ENCODE peak calls at places on chromosomes 13 and 19, in seven cellular contexts. W, I, D, C, O, V and M are unnamed samples.

GRCh38 chr13:79631260-79631659 is 150.3 kb downstream of the NDFIP2 start:
- DNase-seq in C (no peak), V (no peak), W (no peak), O (no peak), D (no peak), I (no peak), M (no peak)

GRCh38 chr13:68190826-68191225 is 960.7 kb upstream of the PCDH9 start:
- DNase-seq in O (no peak), C (no peak), I (no peak), W (no peak), D (no peak), V (no peak), M (no peak)

GRCh38 chr19:33438016-33438671 is 64.6 kb downstream of the CEBPG start:
- DNase-seq in I (peak; percentile 89), D (no peak), W (no peak), O (no peak), V (no peak), C (no peak), M (no peak)

GRCh38 chr13:41651413-41652068 is 194.2 kb downstream of the RGCC start:
- DNase-seq in V (no peak), D (no peak), I (no peak), W (no peak), C (no peak), O (no peak), M (no peak)

GRCh38 chr13:68257111-68257842 is 1027.1 kb upstream of the PCDH9 start:
- DNase-seq in O (no peak), W (no peak), I (no peak), V (no peak), D (no peak), C (no peak), M (no peak)

GRCh38 chr13:73741111-73741510 is 393.1 kb downstream of the KLF12 start:
- DNase-seq in D (peak; percentile 16), V (no peak), I (no peak), W (no peak), C (no peak), O (no peak), M (no peak)

GRCh38 chr19:19900124-19900523 is 622 bp upstream of the ZNF93 start:
- DNase-seq in I (peak; percentile 16), O (no peak), C (peak; percentile 35), D (no peak), W (no peak), V (no peak), M (no peak)

GRCh38 chr19:13573268-13573667 is 67.0 kb upstream of the CACNA1A start:
- DNase-seq in V (no peak), D (no peak), O (no peak), I (no peak), W (no peak), C (no peak), M (no peak)

GRCh38 chr13:49597043-49597669 is 11.8 kb upstream of the RCBTB1 start:
- DNase-seq in C (no peak), D (no peak), I (no peak), V (no peak), W (no peak), O (no peak), M (no peak)

GRCh38 chr19:1161716-1162115 is 12.4 kb downstream of the SBNO2 start:
- DNase-seq in W (no peak), D (no peak), O (no peak), I (no peak), C (peak; percentile 67), V (no peak), M (no peak)

GRCh38 chr19:10114651-10115391 is 3.3 kb downstream of the P2RY11 start:
- DNase-seq in V (no peak), C (no peak), I (peak; percentile 43), O (no peak), W (no peak), D (peak; percentile 53), M (no peak)

GRCh38 chr19:10112895-10113591 is 1.6 kb downstream of the P2RY11 start:
- DNase-seq in I (peak; percentile 75), W (peak; percentile 46), O (no peak), D (peak; percentile 68), C (peak; percentile 74), V (peak; percentile 41), M (no peak)

GRCh38 chr19:10113964-10114650 is 2.6 kb downstream of the P2RY11 start:
- DNase-seq in C (no peak), I (peak; percentile 51), W (no peak), V (no peak), D (no peak), O (no peak), M (no peak)

GRCh38 chr19:10112037-10112751 is 701 bp downstream of the P2RY11 start:
- DNase-seq in V (no peak), I (peak; percentile 28), C (no peak), O (no peak), W (peak; percentile 59), D (no peak), M (no peak)

GRCh38 chr19:10113592-10113963 is 2.1 kb downstream of the P2RY11 start:
- DNase-seq in D (no peak), C (no peak), I (peak; percentile 47), W (no peak), O (no peak), V (no peak), M (no peak)
- H3K4me3 ChIP-seq in D (no peak overlapping the region), C (no peak overlapping the region), I (no peak overlapping the region), W (no peak overlapping the region), O (no peak overlapping the region), V (no peak overlapping the region), M (no peak overlapping the region)

DNA sequence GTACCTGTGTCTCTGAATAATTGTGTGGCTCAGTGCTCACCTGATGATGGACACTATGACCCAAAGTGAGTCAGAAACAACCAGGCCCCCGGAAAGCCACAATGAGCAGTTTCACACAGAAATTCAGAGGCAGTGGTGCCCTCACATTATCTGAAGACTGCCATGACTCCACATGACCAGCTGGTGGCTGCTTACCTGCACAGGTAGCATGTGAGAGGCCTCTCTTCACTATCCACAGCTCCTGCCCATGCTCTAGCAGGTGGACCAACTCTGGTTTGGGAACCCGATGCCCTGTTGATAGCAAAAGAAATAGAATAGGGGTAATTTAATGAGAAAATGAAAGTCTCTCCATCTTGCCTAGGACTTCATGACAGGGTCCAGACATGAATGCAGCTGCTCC is 7.2 kb downstream of the ZNF550 start:
- DNase-seq in O (no peak), C (no peak), V (no peak), D (no peak), I (no peak), W (no peak), M (no peak)
- H3K9me3 ChIP-seq in O (peaks cover 48% of the 10 kb centered on the region), C (no peaks in the 10 kb centered on the region), V (peaks cover 62% of the 10 kb centered on the region), D (peaks cover 7% of the 10 kb centered on the region), I (peaks cover 8% of the 10 kb centered on the region), W (no peaks in the 10 kb centered on the region), M (peaks cover 85% of the 10 kb centered on the region)

GRCh38 chr19:53634768-53635167 is 3.0 kb downstream of the DPRX start:
- DNase-seq in W (no peak), D (no peak), V (no peak), I (no peak), O (no peak), C (no peak), M (no peak)
- H3K27ac ChIP-seq in W (no peak overlapping the region), D (no peak overlapping the region), V (no peak overlapping the region), I (no peak overlapping the region), O (no peak overlapping the region), C (no peak overlapping the region), M (no peak overlapping the region)

GRCh38 chr13:66837246-66837645 is 392.9 kb downstream of the PCDH9 start:
- DNase-seq in I (no peak), W (no peak), C (no peak), D (no peak), V (no peak), O (no peak), M (no peak)
- H3K4me3 ChIP-seq in I (no peak overlapping the region), W (no peak overlapping the region), C (no peak overlapping the region), D (no peak overlapping the region), V (no peak overlapping the region), O (no peak overlapping the region), M (no peak overlapping the region)

DNA sequence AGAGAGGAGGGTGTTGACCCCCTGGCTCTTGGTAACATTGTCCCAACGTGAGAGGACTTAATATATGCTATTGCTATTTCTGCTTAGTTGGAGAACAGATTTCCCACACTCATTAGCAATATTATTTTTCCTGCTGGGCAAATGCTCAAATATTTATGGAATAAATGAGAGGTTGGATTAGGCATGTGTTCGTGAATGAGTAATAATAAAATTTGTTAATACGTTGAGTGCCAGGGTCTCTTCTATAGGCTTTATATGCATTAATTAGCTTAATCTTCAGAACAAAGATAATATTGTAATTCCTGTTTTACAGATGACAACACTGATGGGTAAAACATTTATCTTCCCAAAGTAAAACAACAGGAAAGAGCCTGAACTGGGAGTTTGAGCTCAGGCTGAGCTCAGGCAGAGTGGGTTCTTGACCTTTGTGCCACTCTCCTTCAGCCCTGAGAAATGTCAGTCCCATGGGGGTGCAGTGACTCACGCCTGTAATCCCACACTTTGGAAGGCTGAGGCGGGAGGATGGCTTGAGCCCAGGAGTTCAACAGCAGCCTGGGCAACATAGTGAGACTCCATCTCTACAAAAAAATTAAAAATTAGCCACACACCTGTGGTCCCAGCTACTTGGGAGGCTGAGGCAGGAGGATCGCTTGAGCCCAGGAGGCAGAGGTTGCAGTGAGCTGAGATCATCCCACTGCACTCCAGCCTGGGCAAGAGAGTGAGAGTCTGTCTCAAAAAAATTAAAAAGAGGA is 1.2 kb downstream of the ZNF233 start:
- DNase-seq in C (no peak), O (no peak), D (no peak), V (no peak), I (no peak), W (no peak), M (no peak)
- H3K9me3 ChIP-seq in C (no peaks in the 10 kb centered on the region), O (peaks cover 41% of the 10 kb centered on the region), D (no peaks in the 10 kb centered on the region), V (peaks cover 49% of the 10 kb centered on the region), I (peaks cover 5% of the 10 kb centered on the region), W (no peaks in the 10 kb centered on the region), M (peaks cover 96% of the 10 kb centered on the region)

DNA sequence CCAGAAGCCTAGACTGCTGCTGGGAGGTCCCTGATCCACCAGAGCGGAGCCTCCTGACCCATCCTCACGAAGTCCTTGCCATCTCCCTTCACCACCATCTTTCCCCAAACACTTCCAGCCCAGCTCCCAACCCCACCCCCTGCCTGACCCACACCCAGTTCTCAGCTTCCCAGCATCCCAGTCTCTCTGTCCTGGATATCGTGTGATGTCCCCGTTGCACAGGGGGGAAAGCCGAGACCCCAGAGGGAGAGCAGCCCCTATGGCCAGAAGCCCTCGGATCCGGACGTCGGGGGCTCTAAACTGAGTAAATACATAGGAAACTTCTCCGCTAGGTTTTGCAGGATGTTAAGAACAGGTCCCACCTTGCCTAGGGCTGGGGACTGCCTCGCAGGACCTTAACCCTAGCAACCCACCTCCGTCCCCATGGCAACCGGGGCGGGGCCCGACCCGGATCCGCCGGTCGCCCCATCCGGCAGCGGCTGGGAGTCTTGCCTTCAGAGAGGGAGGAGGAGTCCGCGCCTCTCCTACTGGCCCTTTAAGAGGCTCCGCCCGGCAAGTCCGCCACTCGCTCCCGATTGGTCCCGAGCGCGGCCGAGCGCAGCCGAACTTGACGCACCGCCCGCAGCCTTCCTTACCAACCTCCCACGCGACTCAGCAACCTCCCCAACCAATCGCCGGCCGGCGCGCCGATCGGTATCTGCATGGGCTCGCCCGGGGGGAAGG is 451 bp upstream of the HMG20B start:
- DNase-seq in I (peak; percentile 94), C (peak; percentile 100), O (peak; percentile 100), W (peak; percentile 100), V (peak; percentile 100), D (peak; percentile 99), M (peak; percentile 100)
- H3K27ac ChIP-seq in I (peak overlapping the region; percentile 48), C (peak overlapping the region; percentile 35), O (peak overlapping the region; percentile 26), W (no peak overlapping the region), V (peak overlapping the region; percentile 61), D (no peak overlapping the region), M (peak overlapping the region; percentile 96)

GRCh38 chr13:114161644-114162532 is 17.2 kb upstream of the CFAP97D2 start:
- DNase-seq in I (no peak), C (no peak), O (no peak), W (no peak), D (peak; percentile 52), V (no peak), M (no peak)
- H3K4me3 ChIP-seq in I (no peak overlapping the region), C (no peak overlapping the region), O (no peak overlapping the region), W (no peak overlapping the region), D (no peak overlapping the region), V (peak overlapping the region; percentile 58), M (peak overlapping the region; percentile 17)